ENCODE peak calls at places on chromosomes 6 and 20, in four cellular contexts. A is IMR-90, H is spleen, P is ovary. Y is an unnamed sample.

GRCh38 chr6:27672113-27672799 is 199.4 kb upstream of the ZNF184 start:
- DNase-seq in A (peak), P (peak), H (no peak), Y (no peak)

GRCh38 chr6:40556881-40557280 is 30.3 kb downstream of the LRFN2 start:
- DNase-seq in A (no peak), H (peak), P (no peak), Y (no peak)

GRCh38 chr20:9220874-9221547 is 152.1 kb downstream of the PLCB4 start:
- DNase-seq in A (peak), H (no peak), P (no peak), Y (no peak)

GRCh38 chr6:128368213-128369000 is 152.0 kb downstream of the PTPRK start:
- DNase-seq in P (no peak), H (no peak), A (no peak), Y (no peak)

GRCh38 chr6:156994215-156995076 is 217.3 kb downstream of the ARID1B start:
- DNase-seq in H (no peak), A (no peak), P (no peak), Y (no peak)

GRCh38 chr6:26270121-26270861 is 94.7 kb upstream of the BTN3A2 start:
- DNase-seq in H (no peak), A (no peak), P (no peak), Y (no peak)

GRCh38 chr6:7617954-7618764 is 28.2 kb downstream of the SNRNP48 start:
- DNase-seq in P (no peak), A (peak), H (no peak), Y (peak)

GRCh38 chr20:34485068-34485634 is 31.1 kb upstream of the DYNLRB1 start:
- DNase-seq in H (no peak), A (no peak), P (no peak), Y (no peak)

GRCh38 chr6:109456710-109457595 is 1.4 kb upstream of the MICAL1 start:
- DNase-seq in A (peak), H (no peak), P (no peak), Y (no peak)

GRCh38 chr20:38472513-38473352 is at the start of gene RALGAPB:
- DNase-seq in P (peak), H (peak), A (peak), Y (peak)
- TF ChIP-seq POLR2A in P (peak), H (no peak), A (peak), Y (peak)

DNA sequence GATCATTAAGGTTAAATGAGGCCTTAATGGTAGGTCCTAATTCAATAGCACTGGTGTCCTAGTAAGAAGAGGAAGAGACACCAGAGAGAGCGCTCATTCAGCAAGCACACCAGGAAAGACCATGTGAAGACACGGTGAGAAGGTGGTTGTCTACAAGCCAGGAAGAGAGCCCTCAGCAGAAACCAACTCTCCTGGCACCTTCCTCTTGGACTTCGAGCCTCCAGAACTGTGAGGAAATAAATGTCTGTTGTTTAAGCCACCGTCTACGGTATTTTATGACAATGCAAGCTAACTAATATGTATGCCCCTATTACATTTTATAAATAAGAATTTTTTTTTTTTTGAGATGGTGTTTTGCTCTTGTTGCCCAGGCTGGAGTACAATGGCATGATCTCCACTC is 59.3 kb downstream of the IL20RA start:
- DNase-seq in P (no peak), A (no peak), H (no peak), Y (no peak)
- TF ChIP-seq POLR2A in P (no peak), A (no peak), H (no peak), Y (no peak)

GRCh38 chr6:85449818-85450577 is at the start of gene NT5E:
- DNase-seq in H (peak), A (peak), P (peak), Y (peak)
- TF ChIP-seq POLR2A in H (no peak), A (peak), P (peak), Y (no peak)

GRCh38 chr20:63284544-63284949 is 8.4 kb upstream of the COL20A1 start:
- DNase-seq in H (no peak), P (no peak), A (no peak), Y (peak)
- TF ChIP-seq POLR2A in H (no peak), P (no peak), A (no peak), Y (no peak)

DNA sequence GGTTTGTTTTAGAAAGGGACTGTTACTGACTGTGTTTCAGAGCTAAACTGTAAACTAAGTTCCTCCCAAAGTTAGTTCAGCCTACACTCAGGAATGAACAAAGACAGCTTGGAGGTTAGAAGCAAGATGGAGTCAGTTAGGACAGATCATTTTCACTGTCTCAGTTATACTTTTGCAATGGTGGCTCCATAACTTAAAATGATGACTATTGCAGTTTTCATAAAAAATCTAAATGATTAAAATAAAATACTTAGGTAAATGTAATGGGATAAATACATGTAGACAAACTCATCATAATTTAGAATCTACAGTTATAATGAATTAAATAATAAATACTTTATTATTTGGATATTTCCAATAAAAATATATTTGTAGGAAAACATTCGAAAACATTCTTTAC is 590.6 kb downstream of the EPHA7 start:
- DNase-seq in P (no peak), H (no peak), A (no peak), Y (no peak)
- TF ChIP-seq POLR2A in P (no peak), H (no peak), A (no peak), Y (no peak)

GRCh38 chr6:32637219-32637880 is at the start of gene HLA-DQA1:
- DNase-seq in A (no peak), H (peak), P (no peak), Y (peak)
- TF ChIP-seq POLR2A in A (no peak), H (no peak), P (no peak), Y (no peak)

DNA sequence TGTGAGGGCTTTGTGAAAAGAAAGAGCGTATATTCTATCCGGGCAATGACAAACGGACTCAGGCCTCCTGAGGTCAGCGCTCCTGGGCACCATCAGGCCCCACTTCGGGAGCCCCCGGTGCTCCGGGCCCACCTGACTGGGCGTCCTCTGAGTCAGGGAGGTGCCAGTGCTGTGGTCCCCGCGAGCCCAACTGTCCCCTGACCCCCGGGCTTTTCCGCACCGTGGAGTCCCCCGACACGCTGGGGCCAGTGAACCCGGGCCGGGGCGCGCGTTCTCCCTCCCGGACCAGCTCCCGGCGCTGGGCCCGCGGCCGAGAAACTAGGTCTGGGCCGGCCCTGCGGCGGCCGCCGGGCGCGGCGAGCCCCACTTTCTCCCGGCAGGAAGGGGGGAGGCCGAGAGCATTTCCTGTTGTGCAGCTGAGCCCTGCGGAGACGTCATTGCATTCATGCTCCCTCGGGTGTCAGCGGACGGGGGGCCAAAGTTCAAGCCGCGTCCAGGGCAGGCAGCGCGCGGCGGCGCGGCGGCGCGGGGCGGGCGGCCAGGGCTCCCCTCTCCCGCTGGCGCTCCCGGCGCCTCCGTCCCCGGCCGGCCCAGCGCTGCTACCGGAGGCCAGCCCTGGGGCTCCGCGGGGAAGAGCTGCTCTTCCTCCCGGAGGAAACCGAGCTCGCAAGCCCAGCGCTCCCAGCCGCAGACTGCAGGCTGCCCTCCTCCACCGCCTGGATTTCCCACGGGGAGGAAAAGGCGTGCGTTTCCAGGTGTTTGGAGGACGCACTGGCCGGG is 18.3 kb downstream of the HIVEP2 start:
- DNase-seq in H (peak), P (peak), A (peak), Y (peak)
- TF ChIP-seq POLR2A in H (peak), P (peak), A (peak), Y (no peak)

Y was measured in heart left ventricle.